ENCODE peak calls at places on chromosomes 11 and 22, in six cellular contexts. F, K, W, S, M and G are unnamed samples.
A peak's percentile ranks its signal among the peaks of the same experiment; 100 is the strongest.

GRCh38 chr11:111641339-111642015 is 39.2 kb downstream of the SIK2 start:
- DNase-seq in S (no peak), M (no peak), K (no peak), F (no peak), W (no peak), G (no peak)

GRCh38 chr11:126189109-126189929 is 22.1 kb downstream of the RPUSD4 start:
- DNase-seq in K (no peak), S (no peak), M (no peak), F (no peak), W (no peak), G (peak; percentile 69)

GRCh38 chr11:126963603-126964353 is 36.8 kb downstream of the KIRREL3 start:
- DNase-seq in W (no peak), M (no peak), S (no peak), K (no peak), F (no peak), G (no peak)

GRCh38 chr11:87266751-87267150 is 229.0 kb downstream of the TMEM135 start:
- DNase-seq in F (no peak), S (no peak), K (no peak), M (no peak), W (no peak), G (no peak)

GRCh38 chr11:12086271-12087074 is 23.9 kb upstream of the MICAL2 start:
- DNase-seq in F (peak; percentile 71), W (peak; percentile 95), S (no peak), K (peak; percentile 95), M (peak; percentile 32), G (no peak)

GRCh38 chr11:68383976-68384501 is 71.6 kb downstream of the LRP5 start:
- DNase-seq in F (peak; percentile 67), K (no peak), M (peak; percentile 88), S (peak; percentile 76), W (no peak), G (peak; percentile 80)

GRCh38 chr11:12901272-12901671 is 107.8 kb upstream of the RASSF10 start:
- DNase-seq in K (no peak), S (no peak), F (no peak), W (no peak), M (no peak), G (no peak)

GRCh38 chr22:38228326-38228872 is 26.6 kb downstream of the MAFF start:
- DNase-seq in M (no peak), W (no peak), F (no peak), S (no peak), K (no peak), G (no peak)

GRCh38 chr11:14977481-14977880 is 5.3 kb upstream of the CALCA start:
- DNase-seq in M (no peak), F (no peak), W (no peak), K (no peak), S (no peak), G (no peak)

DNA sequence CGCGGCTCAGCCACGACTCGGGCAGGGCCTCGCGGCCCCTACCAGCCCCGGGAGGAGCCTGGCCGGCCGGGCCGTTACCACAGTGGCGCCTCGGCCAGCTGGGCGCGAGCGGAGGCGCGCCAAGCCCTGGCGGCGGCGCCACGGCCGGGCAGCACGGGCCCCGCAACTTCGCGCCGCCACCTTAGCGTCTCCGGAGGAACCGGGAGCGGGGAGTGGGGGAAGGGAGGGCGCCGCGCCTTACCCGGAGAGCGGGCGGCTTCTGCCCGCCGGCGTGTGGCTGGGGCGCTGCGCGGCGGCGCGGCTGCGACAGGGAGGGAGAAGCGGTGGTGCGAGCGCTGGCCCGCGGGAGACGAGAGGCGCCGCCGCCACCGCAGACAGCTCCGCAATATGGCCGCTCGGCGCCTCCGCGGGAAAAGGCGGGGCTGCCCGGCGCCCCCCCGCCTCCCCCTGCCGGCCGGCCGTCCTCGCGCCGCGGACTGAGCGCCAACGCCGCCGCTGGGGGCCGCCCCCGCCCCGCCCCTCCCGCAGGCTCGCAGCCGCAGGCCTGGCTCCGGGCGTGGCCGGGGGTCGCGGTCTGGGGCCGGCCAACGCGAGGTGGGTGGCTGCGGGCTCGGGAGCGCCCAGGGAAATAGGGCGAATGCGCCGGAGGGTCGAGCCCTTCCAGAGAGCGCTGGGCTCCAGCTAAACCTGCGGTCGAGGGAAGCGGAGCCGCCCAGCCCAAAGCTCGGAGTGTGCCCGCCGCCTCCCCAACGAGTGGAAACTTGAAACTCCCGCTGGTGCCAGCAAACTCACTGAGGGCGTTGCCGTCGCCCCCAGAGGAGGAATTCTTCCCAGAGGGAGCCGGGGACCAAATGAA is at the start of gene RDX:
- DNase-seq in S (peak; percentile 89), F (peak; percentile 79), W (no peak), K (peak; percentile 84), M (peak; percentile 91), G (peak; percentile 94)
- TF ChIP-seq CTCF in S (no peak), F (peak; percentile 29), W (no peak), K (no peak), M (peak; percentile 24), G (peak; percentile 12)

GRCh38 chr11:65781962-65782815 is 1.4 kb upstream of the AP5B1 start:
- DNase-seq in W (no peak), M (no peak), F (no peak), K (peak; percentile 73), S (no peak), G (no peak)

GRCh38 chr11:65779919-65780769 is 632 bp downstream of the AP5B1 start:
- DNase-seq in K (peak; percentile 85), F (peak; percentile 84), W (no peak), M (peak; percentile 82), S (peak; percentile 91), G (peak; percentile 92)

GRCh38 chr11:65780770-65781151 is at the start of gene AP5B1:
- DNase-seq in F (peak; percentile 74), M (peak; percentile 83), S (peak; percentile 70), W (no peak), K (peak; percentile 74), G (peak; percentile 90)

GRCh38 chr11:65782816-65783228 is 2.0 kb upstream of the AP5B1 start:
- DNase-seq in S (no peak), F (no peak), K (peak; percentile 71), M (no peak), W (no peak), G (no peak)

GRCh38 chr11:65781152-65781961 is 581 bp upstream of the AP5B1 start:
- DNase-seq in F (peak; percentile 49), W (no peak), K (peak; percentile 74), S (peak; percentile 70), M (no peak), G (no peak)
- TF ChIP-seq CTCF in F (peak; percentile 41), W (no peak), K (no peak), S (peak; percentile 43), M (no peak), G (peak; percentile 56)

DNA sequence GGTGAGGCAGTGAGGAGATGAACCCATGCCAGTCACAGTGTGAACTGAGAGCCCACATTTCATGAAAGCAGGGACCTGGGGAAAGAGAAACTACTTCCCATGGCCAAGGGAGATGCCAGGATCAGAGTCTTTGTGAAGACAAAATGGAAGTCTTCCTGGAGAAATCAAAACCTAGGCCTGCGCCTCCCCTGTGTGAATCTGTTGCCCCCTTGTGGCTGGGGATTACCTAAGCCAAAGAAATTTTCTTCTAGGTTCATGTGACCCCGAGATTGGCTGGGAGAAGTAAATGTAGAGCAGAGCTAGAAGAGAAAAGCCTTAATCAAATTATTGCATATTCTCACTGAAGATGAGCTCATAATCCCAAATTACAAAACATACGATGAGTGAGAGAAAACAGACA is 1075.3 kb downstream of the TBC1D22A start:
- DNase-seq in K (peak; percentile 28), W (no peak), S (peak; percentile 57), M (peak; percentile 38), F (no peak), G (no peak)
- TF ChIP-seq CTCF in K (no peak), W (peak; percentile 22), S (peak; percentile 82), M (peak; percentile 39), F (no peak), G (peak; percentile 29)

DNA sequence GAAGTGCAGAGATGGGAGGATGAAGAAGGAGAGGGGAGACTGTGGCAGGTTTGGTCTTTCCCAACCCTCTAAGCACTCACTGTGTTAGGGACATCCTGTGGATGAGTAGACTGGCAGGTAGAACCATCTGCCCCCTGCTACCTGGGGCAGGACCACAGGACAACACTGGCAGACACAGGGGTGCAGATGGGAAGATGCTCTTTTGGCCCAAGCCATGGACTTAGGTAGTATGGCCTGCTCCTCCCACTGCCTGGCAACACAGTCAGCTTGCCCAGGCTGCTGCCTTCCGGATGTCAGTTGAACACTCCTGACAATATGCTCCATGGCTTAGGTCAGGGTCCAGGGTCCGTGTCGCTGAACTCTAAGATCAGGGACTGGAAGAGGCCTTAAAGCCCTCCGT is 140.7 kb upstream of the NAV2 start:
- DNase-seq in K (peak; percentile 56), F (no peak), S (no peak), W (no peak), M (no peak), G (no peak)
- TF ChIP-seq CTCF in K (no peak), F (no peak), S (no peak), W (no peak), M (no peak), G (no peak)

DNA sequence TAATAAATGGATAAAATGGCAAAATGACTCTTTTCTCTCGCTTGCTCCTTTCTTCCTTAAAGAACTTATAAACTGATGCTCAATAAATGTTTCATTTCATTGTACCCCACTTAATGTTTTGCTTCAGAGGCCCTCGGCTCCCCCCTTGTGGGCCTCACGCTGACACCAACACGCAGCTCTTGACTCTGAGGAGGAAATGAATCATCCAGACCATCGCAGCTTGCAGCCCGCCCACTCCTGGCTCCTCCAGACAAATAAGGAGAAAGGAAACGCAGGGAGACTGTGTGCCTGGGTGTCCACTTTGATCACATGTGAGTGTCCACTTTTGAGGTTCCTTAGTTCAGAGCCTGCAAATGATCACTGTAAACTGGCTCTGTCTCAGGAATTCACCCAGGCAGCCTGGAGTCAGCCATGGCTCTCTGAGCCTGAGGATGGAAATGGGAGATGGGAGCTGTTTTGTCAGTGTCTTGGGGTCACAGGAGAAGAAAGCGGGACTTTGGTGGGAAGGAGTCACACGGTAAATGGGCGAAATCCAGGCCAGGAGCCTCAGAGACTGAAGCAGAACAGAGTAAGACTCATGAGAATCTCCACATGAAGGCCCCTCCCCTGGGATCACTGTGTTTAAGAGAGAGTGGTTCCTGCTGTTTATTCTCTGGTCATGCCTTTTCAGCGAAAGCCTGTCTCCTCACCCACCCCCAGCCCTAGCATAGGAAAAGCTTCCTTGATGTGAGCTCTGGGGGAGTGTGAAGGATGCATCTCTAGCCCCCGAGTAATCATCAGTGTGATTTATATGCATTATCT is 96.5 kb downstream of the CWC15 start:
- DNase-seq in M (no peak), S (no peak), K (peak; percentile 86), F (peak; percentile 73), W (peak; percentile 92), G (peak; percentile 79)
- TF ChIP-seq CTCF in M (no peak), S (no peak), K (no peak), F (peak; percentile 12), W (peak; percentile 59), G (peak; percentile 46)

DNA sequence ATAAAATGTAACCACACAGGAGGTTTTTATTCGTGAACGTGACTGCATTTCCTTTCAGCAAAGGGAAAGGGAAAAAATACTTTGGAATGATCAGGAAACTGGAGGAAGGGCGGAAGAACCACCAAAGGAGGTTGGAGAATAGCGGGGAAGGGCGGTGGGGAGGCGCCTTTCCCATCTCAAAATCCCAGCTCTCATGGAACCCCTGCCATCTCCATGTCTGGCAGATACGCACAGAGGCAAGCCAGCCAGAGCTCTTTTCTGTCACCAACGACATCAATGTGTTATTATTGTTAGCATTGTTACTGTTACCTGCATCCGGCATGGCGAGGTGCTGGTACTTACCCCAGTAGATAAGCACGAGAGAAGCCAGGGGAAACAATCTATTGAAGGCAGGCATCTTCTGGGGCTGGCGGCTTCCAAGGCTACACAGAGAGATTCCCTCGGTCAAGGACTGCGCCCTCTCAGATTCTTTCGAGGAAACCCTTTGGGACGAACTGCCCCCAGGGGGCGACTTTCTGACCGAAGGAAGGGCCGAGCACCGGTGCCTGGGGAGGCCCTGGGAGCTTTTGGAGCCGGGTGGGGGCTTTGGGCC is 923 bp downstream of the SCN3B start:
- DNase-seq in F (no peak), W (no peak), M (no peak), S (no peak), K (no peak), G (no peak)
- TF ChIP-seq CTCF in F (no peak), W (no peak), M (peak; percentile 35), S (peak; percentile 49), K (no peak), G (no peak)